ENCODE peak calls at places on chromosomes 11 and 22, in ten cellular contexts. One of them, this sample, is unnamed.

GRCh38 chr22:50674606-50675552 is 2.3 kb downstream of the SHANK3 start:
- DNase-seq in AG09309: no peak
- DNase-seq in central memory CD4-positive, alpha-beta T cell: no peak
- DNase-seq in germinal center: peak; percentile 22
- DNase-seq in NCI-H2171: peak; percentile 66
- DNase-seq in NCI-H1092: no peak
- DNase-seq in stimulated activated effector memory CD8-positive, alpha-beta T cell treated with anti-CD3 and anti-CD28 coated beads, Interleukin-12 subunit alpha, Interleukin-12 subunit beta, amount 100 ng/mL, for 72 hours: no peak
- DNase-seq in breast epithelium: peak; percentile 81
- DNase-seq in aorta: no peak
- DNase-seq in lower lobe of right lung: peak; percentile 86
- DNase-seq in this sample: no peak

GRCh38 chr11:75428301-75428724 is 4.7 kb downstream of the KLHL35 start:
- DNase-seq in lower lobe of right lung: peak; percentile 96
- DNase-seq in germinal center: peak; percentile 96
- DNase-seq in stimulated activated effector memory CD8-positive, alpha-beta T cell treated with anti-CD3 and anti-CD28 coated beads, Interleukin-12 subunit alpha, Interleukin-12 subunit beta, amount 100 ng/mL, for 72 hours: peak; percentile 18
- DNase-seq in NCI-H1092: no peak
- DNase-seq in breast epithelium: peak; percentile 81
- DNase-seq in NCI-H2171: no peak
- DNase-seq in central memory CD4-positive, alpha-beta T cell: peak; percentile 58
- DNase-seq in aorta: peak; percentile 95
- DNase-seq in AG09309: no peak
- DNase-seq in this sample: peak; percentile 95

GRCh38 chr11:63767415-63768231 is 952 bp downstream of the ZFTA start:
- DNase-seq in AG09309: no peak
- DNase-seq in NCI-H2171: peak; percentile 17
- DNase-seq in aorta: peak; percentile 82
- DNase-seq in stimulated activated effector memory CD8-positive, alpha-beta T cell treated with anti-CD3 and anti-CD28 coated beads, Interleukin-12 subunit alpha, Interleukin-12 subunit beta, amount 100 ng/mL, for 72 hours: peak; percentile 24
- DNase-seq in central memory CD4-positive, alpha-beta T cell: peak; percentile 21
- DNase-seq in breast epithelium: no peak
- DNase-seq in NCI-H1092: peak; percentile 69
- DNase-seq in lower lobe of right lung: peak; percentile 51
- DNase-seq in germinal center: peak; percentile 58
- DNase-seq in this sample: peak; percentile 89

GRCh38 chr22:37999640-38000272 is 15.4 kb upstream of the SOX10 start:
- DNase-seq in central memory CD4-positive, alpha-beta T cell: no peak
- DNase-seq in germinal center: no peak
- DNase-seq in AG09309: no peak
- DNase-seq in NCI-H2171: peak; percentile 59
- DNase-seq in breast epithelium: no peak
- DNase-seq in stimulated activated effector memory CD8-positive, alpha-beta T cell treated with anti-CD3 and anti-CD28 coated beads, Interleukin-12 subunit alpha, Interleukin-12 subunit beta, amount 100 ng/mL, for 72 hours: no peak
- DNase-seq in lower lobe of right lung: no peak
- DNase-seq in aorta: no peak
- DNase-seq in NCI-H1092: no peak
- DNase-seq in this sample: peak; percentile 93

GRCh38 chr11:34501500-34501899 is 12.1 kb downstream of the ELF5 start:
- DNase-seq in AG09309: peak; percentile 73
- DNase-seq in stimulated activated effector memory CD8-positive, alpha-beta T cell treated with anti-CD3 and anti-CD28 coated beads, Interleukin-12 subunit alpha, Interleukin-12 subunit beta, amount 100 ng/mL, for 72 hours: no peak
- DNase-seq in lower lobe of right lung: peak; percentile 64
- DNase-seq in aorta: no peak
- DNase-seq in breast epithelium: no peak
- DNase-seq in NCI-H2171: no peak
- DNase-seq in germinal center: no peak
- DNase-seq in NCI-H1092: no peak
- DNase-seq in central memory CD4-positive, alpha-beta T cell: no peak
- DNase-seq in this sample: peak; percentile 64

GRCh38 chr11:44885919-44886318 is 64.8 kb downstream of the TP53I11 start:
- DNase-seq in NCI-H1092: no peak
- DNase-seq in AG09309: no peak
- DNase-seq in stimulated activated effector memory CD8-positive, alpha-beta T cell treated with anti-CD3 and anti-CD28 coated beads, Interleukin-12 subunit alpha, Interleukin-12 subunit beta, amount 100 ng/mL, for 72 hours: no peak
- DNase-seq in aorta: no peak
- DNase-seq in lower lobe of right lung: no peak
- DNase-seq in NCI-H2171: no peak
- DNase-seq in central memory CD4-positive, alpha-beta T cell: no peak
- DNase-seq in germinal center: no peak
- DNase-seq in breast epithelium: no peak
- DNase-seq in this sample: no peak

GRCh38 chr11:3959015-3959917 is 103.8 kb downstream of the STIM1 start:
- DNase-seq in central memory CD4-positive, alpha-beta T cell: no peak
- DNase-seq in lower lobe of right lung: no peak
- DNase-seq in NCI-H1092: no peak
- DNase-seq in NCI-H2171: no peak
- DNase-seq in germinal center: no peak
- DNase-seq in AG09309: peak; percentile 64
- DNase-seq in stimulated activated effector memory CD8-positive, alpha-beta T cell treated with anti-CD3 and anti-CD28 coated beads, Interleukin-12 subunit alpha, Interleukin-12 subunit beta, amount 100 ng/mL, for 72 hours: no peak
- DNase-seq in breast epithelium: no peak
- DNase-seq in aorta: no peak
- DNase-seq in this sample: peak; percentile 71

GRCh38 chr11:81772161-81772560 is 961.5 kb downstream of the FAM181B start:
- DNase-seq in lower lobe of right lung: no peak
- DNase-seq in NCI-H2171: no peak
- DNase-seq in aorta: no peak
- DNase-seq in central memory CD4-positive, alpha-beta T cell: no peak
- DNase-seq in NCI-H1092: no peak
- DNase-seq in germinal center: no peak
- DNase-seq in breast epithelium: no peak
- DNase-seq in AG09309: no peak
- DNase-seq in stimulated activated effector memory CD8-positive, alpha-beta T cell treated with anti-CD3 and anti-CD28 coated beads, Interleukin-12 subunit alpha, Interleukin-12 subunit beta, amount 100 ng/mL, for 72 hours: no peak
- DNase-seq in this sample: no peak

GRCh38 chr11:29159552-29160465 is 857.0 kb downstream of the KCNA4 start:
- DNase-seq in NCI-H2171: peak; percentile 22
- DNase-seq in central memory CD4-positive, alpha-beta T cell: no peak
- DNase-seq in germinal center: no peak
- DNase-seq in breast epithelium: no peak
- DNase-seq in stimulated activated effector memory CD8-positive, alpha-beta T cell treated with anti-CD3 and anti-CD28 coated beads, Interleukin-12 subunit alpha, Interleukin-12 subunit beta, amount 100 ng/mL, for 72 hours: no peak
- DNase-seq in aorta: no peak
- DNase-seq in AG09309: peak; percentile 34
- DNase-seq in lower lobe of right lung: no peak
- DNase-seq in NCI-H1092: peak; percentile 7
- DNase-seq in this sample: peak; percentile 45

GRCh38 chr11:107293677-107294344 is 163.8 kb downstream of the CWF19L2 start:
- DNase-seq in central memory CD4-positive, alpha-beta T cell: no peak
- DNase-seq in lower lobe of right lung: no peak
- DNase-seq in aorta: no peak
- DNase-seq in AG09309: no peak
- DNase-seq in NCI-H2171: peak; percentile 14
- DNase-seq in germinal center: no peak
- DNase-seq in breast epithelium: no peak
- DNase-seq in NCI-H1092: no peak
- DNase-seq in stimulated activated effector memory CD8-positive, alpha-beta T cell treated with anti-CD3 and anti-CD28 coated beads, Interleukin-12 subunit alpha, Interleukin-12 subunit beta, amount 100 ng/mL, for 72 hours: no peak
- DNase-seq in this sample: no peak

GRCh38 chr11:13891911-13892310 is 70.6 kb upstream of the SPON1 start:
- DNase-seq in lower lobe of right lung: no peak
- DNase-seq in germinal center: no peak
- DNase-seq in breast epithelium: no peak
- DNase-seq in NCI-H2171: no peak
- DNase-seq in stimulated activated effector memory CD8-positive, alpha-beta T cell treated with anti-CD3 and anti-CD28 coated beads, Interleukin-12 subunit alpha, Interleukin-12 subunit beta, amount 100 ng/mL, for 72 hours: no peak
- DNase-seq in central memory CD4-positive, alpha-beta T cell: no peak
- DNase-seq in AG09309: no peak
- DNase-seq in aorta: no peak
- DNase-seq in NCI-H1092: peak; percentile 5
- DNase-seq in this sample: no peak

GRCh38 chr22:26045855-26046254 is 123.4 kb upstream of the SEZ6L start:
- DNase-seq in AG09309: no peak
- DNase-seq in central memory CD4-positive, alpha-beta T cell: no peak
- DNase-seq in stimulated activated effector memory CD8-positive, alpha-beta T cell treated with anti-CD3 and anti-CD28 coated beads, Interleukin-12 subunit alpha, Interleukin-12 subunit beta, amount 100 ng/mL, for 72 hours: no peak
- DNase-seq in aorta: no peak
- DNase-seq in NCI-H1092: no peak
- DNase-seq in breast epithelium: no peak
- DNase-seq in lower lobe of right lung: no peak
- DNase-seq in NCI-H2171: no peak
- DNase-seq in germinal center: no peak
- DNase-seq in this sample: no peak

GRCh38 chr11:102868359-102868758 is 6.4 kb downstream of the MMP12 start:
- DNase-seq in lower lobe of right lung: no peak
- DNase-seq in breast epithelium: no peak
- DNase-seq in aorta: no peak
- DNase-seq in NCI-H1092: no peak
- DNase-seq in germinal center: no peak
- DNase-seq in NCI-H2171: no peak
- DNase-seq in stimulated activated effector memory CD8-positive, alpha-beta T cell treated with anti-CD3 and anti-CD28 coated beads, Interleukin-12 subunit alpha, Interleukin-12 subunit beta, amount 100 ng/mL, for 72 hours: no peak
- DNase-seq in central memory CD4-positive, alpha-beta T cell: no peak
- DNase-seq in AG09309: peak; percentile 38
- DNase-seq in this sample: no peak

GRCh38 chr11:13055200-13055599 is 46.1 kb downstream of the RASSF10 start:
- DNase-seq in breast epithelium: no peak
- DNase-seq in stimulated activated effector memory CD8-positive, alpha-beta T cell treated with anti-CD3 and anti-CD28 coated beads, Interleukin-12 subunit alpha, Interleukin-12 subunit beta, amount 100 ng/mL, for 72 hours: peak; percentile 5
- DNase-seq in germinal center: no peak
- DNase-seq in central memory CD4-positive, alpha-beta T cell: no peak
- DNase-seq in NCI-H1092: no peak
- DNase-seq in AG09309: no peak
- DNase-seq in NCI-H2171: no peak
- DNase-seq in aorta: no peak
- DNase-seq in lower lobe of right lung: no peak
- DNase-seq in this sample: no peak

GRCh38 chr11:2342557-2342956 is 34.6 kb upstream of the CD81 start:
- DNase-seq in central memory CD4-positive, alpha-beta T cell: no peak
- DNase-seq in lower lobe of right lung: no peak
- DNase-seq in aorta: no peak
- DNase-seq in NCI-H1092: no peak
- DNase-seq in germinal center: no peak
- DNase-seq in AG09309: no peak
- DNase-seq in NCI-H2171: no peak
- DNase-seq in breast epithelium: peak; percentile 22
- DNase-seq in stimulated activated effector memory CD8-positive, alpha-beta T cell treated with anti-CD3 and anti-CD28 coated beads, Interleukin-12 subunit alpha, Interleukin-12 subunit beta, amount 100 ng/mL, for 72 hours: no peak
- DNase-seq in this sample: no peak

GRCh38 chr22:44155115-44155514 is 25.6 kb upstream of the PARVG start:
- DNase-seq in breast epithelium: no peak
- DNase-seq in central memory CD4-positive, alpha-beta T cell: no peak
- DNase-seq in stimulated activated effector memory CD8-positive, alpha-beta T cell treated with anti-CD3 and anti-CD28 coated beads, Interleukin-12 subunit alpha, Interleukin-12 subunit beta, amount 100 ng/mL, for 72 hours: no peak
- DNase-seq in NCI-H1092: no peak
- DNase-seq in AG09309: no peak
- DNase-seq in germinal center: no peak
- DNase-seq in lower lobe of right lung: no peak
- DNase-seq in NCI-H2171: no peak
- DNase-seq in aorta: no peak
- DNase-seq in this sample: peak; percentile 92

GRCh38 chr11:7245341-7245740 is 6.4 kb upstream of the SYT9 start:
- DNase-seq in lower lobe of right lung: no peak
- DNase-seq in germinal center: no peak
- DNase-seq in NCI-H2171: no peak
- DNase-seq in NCI-H1092: no peak
- DNase-seq in aorta: no peak
- DNase-seq in stimulated activated effector memory CD8-positive, alpha-beta T cell treated with anti-CD3 and anti-CD28 coated beads, Interleukin-12 subunit alpha, Interleukin-12 subunit beta, amount 100 ng/mL, for 72 hours: no peak
- DNase-seq in central memory CD4-positive, alpha-beta T cell: no peak
- DNase-seq in breast epithelium: no peak
- DNase-seq in AG09309: no peak
- DNase-seq in this sample: no peak

This sample was measured in NB4.